ENCODE peak calls at places on chromosomes 6 and 20, in four cellular contexts. D, V, Y and S are unnamed samples.

GRCh38 chr6:36616888-36617521 is 22.8 kb downstream of the SRSF3 start:
- DNase-seq in D (peak; percentile 55), V (no peak), Y (no peak), S (no peak)

GRCh38 chr6:36984581-36985383 is 1.2 kb downstream of the MTCH1 start:
- DNase-seq in D (no peak), V (no peak), Y (peak; percentile 69), S (no peak)

GRCh38 chr6:16276991-16277981 is 38.9 kb downstream of the GMPR start:
- DNase-seq in D (peak; percentile 68), V (peak; percentile 16), Y (peak; percentile 81), S (peak; percentile 37)

GRCh38 chr6:35471836-35472345 is 3.7 kb downstream of the RPL10A start:
- DNase-seq in D (no peak), V (no peak), Y (no peak), S (no peak)

GRCh38 chr6:46234156-46234556 is 63.4 kb upstream of the ENPP5 start:
- DNase-seq in D (no peak), V (no peak), Y (peak; percentile 60), S (no peak)

GRCh38 chr20:51628533-51629398 is 86.2 kb upstream of the NFATC2 start:
- DNase-seq in D (no peak), V (no peak), Y (no peak), S (no peak)

GRCh38 chr6:2666906-2667575 is 83.7 kb downstream of the MYLK4 start:
- DNase-seq in D (no peak), V (no peak), Y (no peak), S (no peak)

GRCh38 chr6:75791881-75792280 is 42.8 kb downstream of the MYO6 start:
- DNase-seq in D (no peak), V (no peak), Y (no peak), S (no peak)

GRCh38 chr20:37627060-37627766 is 66.6 kb upstream of the CTNNBL1 start:
- DNase-seq in D (no peak), V (no peak), Y (peak; percentile 18), S (peak; percentile 41)

GRCh38 chr6:44223471-44224153 is at the start of gene SLC29A1:
- DNase-seq in D (peak; percentile 76), V (peak; percentile 71), Y (peak; percentile 85), S (no peak)

GRCh38 chr20:64129146-64129782 is 21.9 kb upstream of the NPBWR2 start:
- DNase-seq in D (no peak), V (no peak), Y (no peak), S (no peak)

GRCh38 chr20:62220666-62221568 is 839 bp upstream of the HRH3 start:
- DNase-seq in D (no peak), V (no peak), Y (no peak), S (no peak)

GRCh38 chr6:47655719-47656595 is 42.4 kb upstream of the ADGRF4 start:
- DNase-seq in D (no peak), V (no peak), Y (no peak), S (no peak)

GRCh38 chr6:3426091-3426780 is 30.6 kb downstream of the SLC22A23 start:
- DNase-seq in D (no peak), V (no peak), Y (no peak), S (no peak)

GRCh38 chr6:67630146-67630545 is 1004.9 kb upstream of the ADGRB3 start:
- DNase-seq in D (no peak), V (no peak), Y (no peak), S (no peak)

GRCh38 chr6:131867744-131868143 is 59.9 kb downstream of the ENPP1 start:
- DNase-seq in D (no peak), V (no peak), Y (no peak), S (no peak)

GRCh38 chr6:90294989-90295853 is 1.4 kb downstream of the BACH2 start:
- DNase-seq in D (no peak), V (no peak), Y (peak; percentile 55), S (no peak)

GRCh38 chr6:10140824-10141223 is 274.1 kb downstream of the TFAP2A start:
- DNase-seq in D (no peak), V (no peak), Y (no peak), S (no peak)

GRCh38 chr6:25601797-25602679 is 50.0 kb upstream of the SCGN start:
- DNase-seq in D (peak; percentile 28), V (no peak), Y (no peak), S (no peak)

GRCh38 chr20:53739799-53740785 is 146.5 kb upstream of the ZNF217 start:
- DNase-seq in D (no peak), V (no peak), Y (no peak), S (no peak)

GRCh38 chr20:63500151-63500901 is 1.4 kb upstream of the EEF1A2 start:
- DNase-seq in D (no peak), V (no peak), Y (peak; percentile 59), S (no peak)

GRCh38 chr6:57221936-57222683 is at the start of gene RAB23:
- DNase-seq in D (peak; percentile 57), V (peak; percentile 75), Y (peak; percentile 85), S (peak; percentile 63)
- H3K27ac ChIP-seq in D (peak within 1 kb of the TSS; percentile 95), V (peak within 1 kb of the TSS; percentile 81), Y (peak within 1 kb of the TSS; percentile 84), S (no peak within 1 kb of the TSS)

GRCh38 chr6:150250826-150251225 is 108.0 kb downstream of the PPP1R14C start:
- DNase-seq in D (no peak), V (no peak), Y (no peak), S (no peak)

GRCh38 chr6:150253489-150253888 is 110.6 kb downstream of the PPP1R14C start:
- DNase-seq in D (no peak), V (no peak), Y (no peak), S (no peak)

GRCh38 chr6:150252714-150253444 is 110.0 kb downstream of the PPP1R14C start:
- DNase-seq in D (no peak), V (no peak), Y (no peak), S (no peak)

GRCh38 chr6:150249261-150249660 is 106.4 kb downstream of the PPP1R14C start:
- DNase-seq in D (no peak), V (no peak), Y (no peak), S (no peak)

DNA sequence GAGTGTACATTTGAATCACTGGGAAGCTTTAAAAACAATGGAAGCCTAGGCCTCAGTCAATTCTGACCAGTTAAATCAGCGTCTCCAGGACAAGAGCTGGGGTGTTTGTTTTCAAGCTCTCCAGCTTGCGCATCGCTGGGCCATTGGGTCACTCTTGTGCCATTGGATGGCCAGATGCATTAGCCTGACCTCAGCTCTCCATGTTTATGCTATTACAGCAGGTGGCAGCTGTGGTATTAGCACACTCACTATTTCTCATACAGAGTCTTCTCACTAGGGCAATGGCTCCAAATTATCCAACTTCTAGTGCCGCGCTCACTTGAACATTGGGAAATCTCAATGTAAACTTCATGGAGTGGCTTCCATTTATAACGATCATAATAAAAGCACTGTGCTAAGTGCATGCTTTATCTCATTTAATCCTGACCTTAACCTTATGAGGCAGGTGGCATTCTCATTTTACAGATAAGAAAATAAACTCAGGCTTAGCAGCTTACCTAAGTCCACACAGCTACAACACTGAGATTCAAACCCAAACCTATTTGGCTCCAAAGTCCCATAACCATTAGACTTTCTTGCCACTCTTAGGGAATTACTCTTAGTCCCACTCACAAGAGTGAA is 108.8 kb downstream of the PPP1R14C start:
- DNase-seq in D (no peak), V (no peak), Y (no peak), S (no peak)
- H3K4me1 ChIP-seq in D (no peaks in the 10 kb centered on the region), V (no peaks in the 10 kb centered on the region), Y (peaks cover 41% of the 10 kb centered on the region), S (no peaks in the 10 kb centered on the region)

GRCh38 chr6:41728073-41728936 is 7.1 kb downstream of the TFEB start:
- DNase-seq in D (no peak), V (no peak), Y (no peak), S (no peak)
- H3K27ac ChIP-seq in D (peak overlapping the region; percentile 43), V (peak overlapping the region; percentile 66), Y (peak overlapping the region; percentile 49), S (no peak overlapping the region)

GRCh38 chr6:56821005-56821432 is 133.9 kb upstream of the BEND6 start:
- DNase-seq in D (no peak), V (no peak), Y (no peak), S (no peak)
- H3K4me1 ChIP-seq in D (peaks cover 30% of the 10 kb centered on the region), V (no peaks in the 10 kb centered on the region), Y (peaks cover 60% of the 10 kb centered on the region), S (peaks cover 2% of the 10 kb centered on the region)